ENCODE peak calls at places on chromosome 2, in four cellular contexts. One of them, this sample, is unnamed.

GRCh38 chr2:168462543-168463045 is 6.5 kb downstream of the CERS6 start:
- DNase-seq in choroid plexus epithelial cell: no peak
- DNase-seq in coronary artery: no peak
- DNase-seq in ELF-1: no peak
- DNase-seq in this sample: no peak

GRCh38 chr2:196200557-196200956 is 29.2 kb upstream of the STK17B start:
- DNase-seq in coronary artery: no peak
- DNase-seq in choroid plexus epithelial cell: no peak
- DNase-seq in ELF-1: no peak
- DNase-seq in this sample: no peak

GRCh38 chr2:17759805-17760204 is 5.9 kb downstream of the GEN1 start:
- DNase-seq in choroid plexus epithelial cell: peak
- DNase-seq in ELF-1: no peak
- DNase-seq in coronary artery: no peak
- DNase-seq in this sample: no peak

GRCh38 chr2:212494413-212495020 is 44.1 kb downstream of the ERBB4 start:
- DNase-seq in ELF-1: no peak
- DNase-seq in coronary artery: no peak
- DNase-seq in choroid plexus epithelial cell: no peak
- DNase-seq in this sample: no peak

GRCh38 chr2:48946444-48947048 is 191.0 kb upstream of the LHCGR start:
- DNase-seq in choroid plexus epithelial cell: peak
- DNase-seq in ELF-1: peak
- DNase-seq in coronary artery: no peak
- DNase-seq in this sample: peak

GRCh38 chr2:207434903-207435302 is 94.9 kb upstream of the CREB1 start:
- DNase-seq in ELF-1: no peak
- DNase-seq in coronary artery: no peak
- DNase-seq in choroid plexus epithelial cell: no peak
- DNase-seq in this sample: no peak

GRCh38 chr2:26503238-26503880 is 25.4 kb upstream of the OTOF start:
- DNase-seq in coronary artery: no peak
- DNase-seq in choroid plexus epithelial cell: peak
- DNase-seq in ELF-1: peak
- DNase-seq in this sample: peak

GRCh38 chr2:242001853-242002252 is 132.3 kb downstream of the RTP5 start:
- DNase-seq in choroid plexus epithelial cell: no peak
- DNase-seq in coronary artery: peak
- DNase-seq in ELF-1: no peak
- DNase-seq in this sample: no peak

GRCh38 chr2:219405451-219405850 is 12.7 kb upstream of the DES start:
- DNase-seq in ELF-1: peak
- DNase-seq in choroid plexus epithelial cell: no peak
- DNase-seq in coronary artery: no peak
- DNase-seq in this sample: peak

GRCh38 chr2:1854747-1855146 is 110.4 kb upstream of the PXDN start:
- DNase-seq in ELF-1: peak
- DNase-seq in choroid plexus epithelial cell: peak
- DNase-seq in coronary artery: no peak
- DNase-seq in this sample: peak

GRCh38 chr2:146633159-146633558 is 1211.7 kb upstream of the ACVR2A start:
- DNase-seq in coronary artery: no peak
- DNase-seq in choroid plexus epithelial cell: no peak
- DNase-seq in ELF-1: no peak
- DNase-seq in this sample: no peak

GRCh38 chr2:218839430-218839829 is 7.8 kb upstream of the PRKAG3 start:
- DNase-seq in coronary artery: peak
- DNase-seq in ELF-1: no peak
- DNase-seq in choroid plexus epithelial cell: peak
- DNase-seq in this sample: no peak

GRCh38 chr2:190802133-190802532 is 78.5 kb upstream of the GLS start:
- DNase-seq in coronary artery: no peak
- DNase-seq in ELF-1: peak
- DNase-seq in choroid plexus epithelial cell: no peak
- DNase-seq in this sample: peak

GRCh38 chr2:64869126-64869525 is 120.1 kb upstream of the SLC1A4 start:
- DNase-seq in choroid plexus epithelial cell: no peak
- DNase-seq in coronary artery: no peak
- DNase-seq in ELF-1: no peak
- DNase-seq in this sample: no peak

GRCh38 chr2:183207110-183207509 is 82.9 kb downstream of the NUP35 start:
- DNase-seq in coronary artery: no peak
- DNase-seq in choroid plexus epithelial cell: peak
- DNase-seq in ELF-1: peak
- DNase-seq in this sample: peak

GRCh38 chr2:39121523-39122063 is 742 bp upstream of the SOS1 start:
- DNase-seq in coronary artery: no peak
- DNase-seq in ELF-1: no peak
- DNase-seq in choroid plexus epithelial cell: no peak
- DNase-seq in this sample: peak

GRCh38 chr2:34627003-34627402 is 1027.9 kb upstream of the FAM98A start:
- DNase-seq in coronary artery: no peak
- DNase-seq in ELF-1: no peak
- DNase-seq in choroid plexus epithelial cell: no peak
- DNase-seq in this sample: no peak